ENCODE peak calls at places on chromosomes 2 and 18, in eight cellular contexts. Y is globus pallidus; S is HT1080; T is ELR; M is kidney glomerular epithelial cell; C is stimulated activated CD8-positive, alpha-beta memory T cell treated with anti-CD3 and anti-CD28 coated beads, Interleukin-15, amount 100 ng/mL, for 1 hour; V is NT2/D1; O is neural crest cell. J is an unnamed sample.

GRCh38 chr2:137467246-137467862 is 496.9 kb upstream of the HNMT start:
- DNase-seq in Y (peak), S (peak), T (peak), M (peak), C (no peak), V (peak), O (peak), J (peak)

GRCh38 chr2:157876771-157877108 is 610 bp upstream of the ACVR1 start:
- DNase-seq in Y (no peak), S (no peak), T (no peak), M (no peak), C (no peak), V (no peak), O (no peak), J (no peak)

GRCh38 chr2:105142239-105142638 is 99.3 kb upstream of the GPR45 start:
- DNase-seq in Y (no peak), S (no peak), T (no peak), M (no peak), C (no peak), V (no peak), O (no peak), J (no peak)

GRCh38 chr18:49591775-49592174 is 29.9 kb downstream of the LIPG start:
- DNase-seq in Y (no peak), S (no peak), T (no peak), M (no peak), C (no peak), V (no peak), O (no peak), J (no peak)

GRCh38 chr2:223306371-223306770 is 254.4 kb downstream of the KCNE4 start:
- DNase-seq in Y (no peak), S (peak), T (peak), M (no peak), C (no peak), V (peak), O (no peak), J (no peak)

GRCh38 chr2:193377789-193378188 is 1183.1 kb upstream of the TMEFF2 start:
- DNase-seq in Y (no peak), S (peak), T (no peak), M (no peak), C (no peak), V (no peak), O (no peak), J (no peak)

GRCh38 chr2:127034056-127034455 is 72.9 kb downstream of the BIN1 start:
- DNase-seq in Y (no peak), S (no peak), T (no peak), M (no peak), C (no peak), V (no peak), O (no peak), J (no peak)

GRCh38 chr2:10812362-10813084 is at the start of gene PDIA6:
- DNase-seq in Y (peak), S (peak), T (peak), M (peak), C (peak), V (peak), O (peak), J (peak)

GRCh38 chr2:38535745-38536506 is 66.8 kb downstream of the HNRNPLL start:
- DNase-seq in Y (peak), S (no peak), T (peak), M (peak), C (peak), V (peak), O (peak), J (peak)

GRCh38 chr2:185738679-185739472 is at the start of gene FSIP2:
- DNase-seq in Y (no peak), S (no peak), T (peak), M (peak), C (no peak), V (peak), O (peak), J (peak)

GRCh38 chr2:68320118-68320641 is 431 bp upstream of the CNRIP1 start:
- DNase-seq in Y (no peak), S (no peak), T (no peak), M (no peak), C (no peak), V (peak), O (peak), J (no peak)

GRCh38 chr18:33821503-33821902 is 243.5 kb downstream of the ASXL3 start:
- DNase-seq in Y (no peak), S (peak), T (no peak), M (peak), C (no peak), V (no peak), O (no peak), J (no peak)

GRCh38 chr2:59021786-59022185 is 780.7 kb upstream of the FANCL start:
- DNase-seq in Y (no peak), S (no peak), T (no peak), M (no peak), C (no peak), V (no peak), O (no peak), J (no peak)

GRCh38 chr2:204776781-204777559 is 231.7 kb downstream of the PARD3B start:
- DNase-seq in Y (no peak), S (peak), T (peak), M (no peak), C (no peak), V (no peak), O (no peak), J (no peak)